ENCODE peak calls at places on chromosomes 12 and 14, in nine cellular contexts. G is Daoy, T is GM12864, H is islet precursor cell, I is T-cell, F is pons, K is hypothalamus, R is HEK293T, B is ACHN. D is an unnamed sample.
A peak's percentile ranks its signal among the peaks of the same experiment; 100 is the strongest.

GRCh38 chr14:98093111-98093510 is 1178.9 kb downstream of the BCL11B start:
- DNase-seq in H (no peak), B (no peak), T (no peak), G (no peak), I (no peak), F (no peak), K (no peak), R (no peak), D (no peak)

GRCh38 chr12:53751336-53752191 is at the start of gene CISTR:
- DNase-seq in K (no peak), R (no peak), B (no peak), G (peak; percentile 38), H (peak; percentile 66), I (peak; percentile 47), F (no peak), T (no peak), D (peak; percentile 81)

GRCh38 chr12:102765736-102766135 is 151.3 kb downstream of the PAH start:
- DNase-seq in T (no peak), H (no peak), B (no peak), F (no peak), G (peak; percentile 70), K (no peak), R (no peak), I (no peak), D (no peak)

GRCh38 chr12:63978519-63978918 is 134.0 kb downstream of the SRGAP1 start:
- DNase-seq in R (no peak), B (peak; percentile 66), K (no peak), H (no peak), T (no peak), I (no peak), F (no peak), G (peak; percentile 33), D (no peak)

GRCh38 chr12:132356686-132357622 is 27.6 kb upstream of the GALNT9 start:
- DNase-seq in T (no peak), R (peak; percentile 40), H (peak; percentile 93), G (peak; percentile 85), F (no peak), K (no peak), I (no peak), B (peak; percentile 81), D (peak; percentile 92)

GRCh38 chr12:132904718-132905328 is 17.4 kb upstream of the CHFR start:
- DNase-seq in H (peak; percentile 79), T (no peak), G (peak; percentile 48), F (peak; percentile 47), I (peak; percentile 94), K (peak; percentile 69), B (no peak), R (no peak), D (peak; percentile 96)

GRCh38 chr14:42624980-42625761 is 1018.5 kb downstream of the LRFN5 start:
- DNase-seq in H (no peak), K (no peak), B (peak; percentile 19), G (no peak), R (no peak), T (no peak), I (no peak), F (no peak), D (no peak)

GRCh38 chr12:104280703-104281458 is 22.7 kb upstream of the EID3 start:
- DNase-seq in I (no peak), G (peak; percentile 84), K (no peak), T (no peak), H (no peak), B (peak; percentile 94), F (no peak), R (no peak), D (no peak)

GRCh38 chr14:63545431-63545830 is 2.3 kb upstream of the PPP2R5E start:
- DNase-seq in T (no peak), R (no peak), K (no peak), B (no peak), G (no peak), I (no peak), H (no peak), F (no peak), D (no peak)

GRCh38 chr12:41486718-41487117 is 298.6 kb downstream of the PDZRN4 start:
- DNase-seq in T (no peak), K (no peak), I (no peak), B (no peak), H (peak; percentile 81), G (peak; percentile 5), R (no peak), F (no peak), D (peak; percentile 58)

GRCh38 chr12:52832960-52833905 is 878 bp downstream of the KRT79 start:
- DNase-seq in H (no peak), I (no peak), G (no peak), F (no peak), K (no peak), B (no peak), T (no peak), R (no peak), D (no peak)

GRCh38 chr14:34354556-34354955 is 107.5 kb downstream of the SPTSSA start:
- DNase-seq in F (no peak), B (no peak), H (no peak), I (no peak), G (peak; percentile 23), K (no peak), R (no peak), T (no peak), D (no peak)

GRCh38 chr12:109558374-109559199 is 14.7 kb downstream of the MMAB start:
- DNase-seq in F (no peak), H (no peak), B (no peak), R (no peak), T (no peak), I (no peak), K (no peak), G (no peak), D (no peak)

GRCh38 chr12:19912996-19913395 is 455.3 kb upstream of the PDE3A start:
- DNase-seq in K (no peak), I (no peak), F (no peak), H (no peak), R (no peak), G (no peak), T (no peak), B (no peak), D (no peak)

GRCh38 chr14:59208224-59208814 is 19.9 kb downstream of the DAAM1 start:
- DNase-seq in I (no peak), G (peak; percentile 74), F (no peak), B (peak; percentile 81), H (peak; percentile 63), R (no peak), K (no peak), T (no peak), D (no peak)

GRCh38 chr12:56040151-56040550 is 1.6 kb upstream of the RPS26 start:
- DNase-seq in K (no peak), F (no peak), B (no peak), R (no peak), G (no peak), T (no peak), H (no peak), I (no peak), D (no peak)

GRCh38 chr14:102417118-102417517 is 54.4 kb downstream of the TECPR2 start:
- DNase-seq in H (no peak), R (no peak), B (no peak), I (no peak), T (no peak), G (no peak), F (peak; percentile 47), K (no peak), D (no peak)

GRCh38 chr14:105940534-105941225 is 414.3 kb downstream of the TMEM121 start:
- DNase-seq in T (no peak), F (no peak), G (no peak), B (no peak), I (no peak), H (peak; percentile 28), K (no peak), R (no peak), D (no peak)

GRCh38 chr14:24481622-24482324 is 26.3 kb downstream of the CMA1 start:
- DNase-seq in B (peak; percentile 54), H (peak; percentile 90), F (no peak), R (peak; percentile 84), K (no peak), T (peak; percentile 29), G (peak; percentile 44), I (peak; percentile 24), D (peak; percentile 96)

GRCh38 chr12:30695327-30696102 is at the start of gene IPO8:
- DNase-seq in R (peak; percentile 87), K (peak; percentile 94), G (peak; percentile 96), F (peak; percentile 90), I (peak; percentile 82), B (peak; percentile 96), H (peak; percentile 98), T (peak; percentile 72), D (peak; percentile 99)

GRCh38 chr12:51362307-51362706 is 15.8 kb upstream of the CELA1 start:
- DNase-seq in I (no peak), T (no peak), K (peak; percentile 88), F (peak; percentile 98), R (no peak), B (no peak), G (no peak), H (no peak), D (no peak)